ENCODE peak calls at places on chromosomes 3 and 15, in four cellular contexts. One of them, this sample, is unnamed.

GRCh38 chr3:126621171-126621570 is 33.8 kb downstream of the TXNRD3 start:
- DNase-seq in stomach: no peak
- DNase-seq in cardiac fibroblast: peak
- DNase-seq in keratinocyte: no peak
- DNase-seq in this sample: peak

GRCh38 chr3:64440498-64440897 is 215.2 kb upstream of the PRICKLE2 start:
- DNase-seq in keratinocyte: peak
- DNase-seq in stomach: peak
- DNase-seq in cardiac fibroblast: peak
- DNase-seq in this sample: peak

GRCh38 chr3:13021141-13021933 is 51.9 kb downstream of the IQSEC1 start:
- DNase-seq in stomach: peak
- DNase-seq in cardiac fibroblast: peak
- DNase-seq in keratinocyte: no peak
- DNase-seq in this sample: no peak

GRCh38 chr3:163953526-163953925 is 1124.8 kb downstream of the SI start:
- DNase-seq in stomach: no peak
- DNase-seq in cardiac fibroblast: no peak
- DNase-seq in keratinocyte: no peak
- DNase-seq in this sample: no peak

GRCh38 chr3:167852216-167852615 is 116.7 kb downstream of the SERPINI1 start:
- DNase-seq in keratinocyte: no peak
- DNase-seq in stomach: no peak
- DNase-seq in cardiac fibroblast: peak
- DNase-seq in this sample: peak

GRCh38 chr15:60397772-60398445 is at the start of gene ANXA2:
- DNase-seq in cardiac fibroblast: peak
- DNase-seq in stomach: peak
- DNase-seq in keratinocyte: no peak
- DNase-seq in this sample: peak

GRCh38 chr3:149494022-149494758 is 19.7 kb downstream of the TM4SF4 start:
- DNase-seq in keratinocyte: no peak
- DNase-seq in cardiac fibroblast: peak
- DNase-seq in stomach: peak
- DNase-seq in this sample: peak

GRCh38 chr15:76514292-76514691 is 177.7 kb downstream of the ISL2 start:
- DNase-seq in keratinocyte: no peak
- DNase-seq in stomach: no peak
- DNase-seq in cardiac fibroblast: no peak
- DNase-seq in this sample: no peak

GRCh38 chr15:74632601-74633000 is 17.0 kb downstream of the CLK3 start:
- DNase-seq in keratinocyte: no peak
- DNase-seq in stomach: no peak
- DNase-seq in cardiac fibroblast: no peak
- DNase-seq in this sample: no peak

GRCh38 chr15:69854521-69855171 is 243.1 kb downstream of the TLE3 start:
- DNase-seq in cardiac fibroblast: peak
- DNase-seq in stomach: no peak
- DNase-seq in keratinocyte: no peak
- DNase-seq in this sample: peak

GRCh38 chr15:76012021-76012551 is at the start of gene NRG4:
- DNase-seq in keratinocyte: no peak
- DNase-seq in cardiac fibroblast: peak
- DNase-seq in stomach: peak
- DNase-seq in this sample: peak

GRCh38 chr3:113212155-113212844 is 943 bp downstream of the BOC start:
- DNase-seq in stomach: no peak
- DNase-seq in cardiac fibroblast: peak
- DNase-seq in keratinocyte: no peak
- DNase-seq in this sample: peak

GRCh38 chr3:141707741-141708203 is 30.3 kb upstream of the RNF7 start:
- DNase-seq in keratinocyte: no peak
- DNase-seq in stomach: no peak
- DNase-seq in cardiac fibroblast: peak
- DNase-seq in this sample: peak

GRCh38 chr3:36904641-36905040 is 40.2 kb downstream of the TRANK1 start:
- DNase-seq in keratinocyte: no peak
- DNase-seq in cardiac fibroblast: peak
- DNase-seq in stomach: no peak
- DNase-seq in this sample: peak

GRCh38 chr3:183027276-183027675 is 46.9 kb upstream of the DCUN1D1 start:
- DNase-seq in stomach: no peak
- DNase-seq in keratinocyte: no peak
- DNase-seq in cardiac fibroblast: no peak
- DNase-seq in this sample: no peak

GRCh38 chr3:55570361-55570760 is 83.3 kb upstream of the WNT5A start:
- DNase-seq in stomach: no peak
- DNase-seq in keratinocyte: no peak
- DNase-seq in cardiac fibroblast: peak
- DNase-seq in this sample: no peak

GRCh38 chr3:80688814-80689213 is 921.0 kb upstream of the ROBO1 start:
- DNase-seq in stomach: no peak
- DNase-seq in keratinocyte: no peak
- DNase-seq in cardiac fibroblast: peak
- DNase-seq in this sample: no peak

GRCh38 chr3:17030438-17030837 is 145.7 kb downstream of the PLCL2 start:
- DNase-seq in stomach: no peak
- DNase-seq in cardiac fibroblast: no peak
- DNase-seq in keratinocyte: no peak
- DNase-seq in this sample: no peak

GRCh38 chr3:185335799-185336198 is 27.1 kb upstream of the MAP3K13 start:
- DNase-seq in cardiac fibroblast: peak
- DNase-seq in keratinocyte: peak
- DNase-seq in stomach: no peak
- DNase-seq in this sample: peak

GRCh38 chr3:122183521-122183892 is at the start of gene CASR:
- DNase-seq in stomach: no peak
- DNase-seq in cardiac fibroblast: peak
- DNase-seq in keratinocyte: no peak
- DNase-seq in this sample: peak

GRCh38 chr15:20348900-20349773 is 192.5 kb downstream of the GOLGA6L6 start:
- DNase-seq in cardiac fibroblast: no peak
- DNase-seq in keratinocyte: no peak
- DNase-seq in stomach: peak
- DNase-seq in this sample: no peak

GRCh38 chr3:52894756-52895155 is 2.6 kb downstream of the STIMATE start:
- DNase-seq in stomach: no peak
- DNase-seq in cardiac fibroblast: no peak
- DNase-seq in keratinocyte: no peak
- DNase-seq in this sample: no peak

GRCh38 chr3:28850186-28850585 is 430.7 kb upstream of the RBMS3 start:
- DNase-seq in stomach: no peak
- DNase-seq in keratinocyte: no peak
- DNase-seq in cardiac fibroblast: peak
- DNase-seq in this sample: no peak

GRCh38 chr15:58165661-58166060 is 27.5 kb downstream of the AQP9 start:
- DNase-seq in stomach: peak
- DNase-seq in keratinocyte: no peak
- DNase-seq in cardiac fibroblast: peak
- DNase-seq in this sample: peak

GRCh38 chr15:66698318-66698961 is 3.6 kb upstream of the SMAD6 start:
- DNase-seq in cardiac fibroblast: peak
- DNase-seq in keratinocyte: no peak
- DNase-seq in stomach: peak
- DNase-seq in this sample: peak

GRCh38 chr3:143571548-143571947 is 276.7 kb downstream of the SLC9A9 start:
- DNase-seq in cardiac fibroblast: peak
- DNase-seq in keratinocyte: no peak
- DNase-seq in stomach: no peak
- DNase-seq in this sample: peak

GRCh38 chr3:105829229-105829628 is 39.6 kb downstream of the CBLB start:
- DNase-seq in keratinocyte: no peak
- DNase-seq in stomach: no peak
- DNase-seq in cardiac fibroblast: peak
- DNase-seq in this sample: no peak

GRCh38 chr15:93358171-93359036 is 269.4 kb upstream of the RGMA start:
- DNase-seq in cardiac fibroblast: no peak
- DNase-seq in keratinocyte: no peak
- DNase-seq in stomach: no peak
- DNase-seq in this sample: no peak

GRCh38 chr15:45346381-45346780 is 32.0 kb downstream of the GATM start:
- DNase-seq in cardiac fibroblast: no peak
- DNase-seq in keratinocyte: no peak
- DNase-seq in stomach: no peak
- DNase-seq in this sample: no peak

GRCh38 chr15:75640483-75641175 is 605 bp upstream of the IMP3 start:
- DNase-seq in cardiac fibroblast: peak
- DNase-seq in stomach: no peak
- DNase-seq in keratinocyte: no peak
- DNase-seq in this sample: peak

GRCh38 chr3:126849768-126850167 is 133.1 kb upstream of the PLXNA1 start:
- DNase-seq in keratinocyte: no peak
- DNase-seq in cardiac fibroblast: no peak
- DNase-seq in stomach: no peak
- DNase-seq in this sample: no peak

GRCh38 chr15:63382966-63383710 is 1.5 kb upstream of the CA12 start:
- DNase-seq in cardiac fibroblast: peak
- DNase-seq in stomach: no peak
- DNase-seq in keratinocyte: no peak
- DNase-seq in this sample: no peak

GRCh38 chr3:77348244-77348855 is 308.5 kb downstream of the ROBO2 start:
- DNase-seq in keratinocyte: no peak
- DNase-seq in stomach: no peak
- DNase-seq in cardiac fibroblast: peak
- DNase-seq in this sample: peak
- TF ChIP-seq CTCF in keratinocyte: peak
- TF ChIP-seq CTCF in stomach: no peak
- TF ChIP-seq CTCF in cardiac fibroblast: no peak
- TF ChIP-seq CTCF in this sample: peak

GRCh38 chr3:45002139-45002660 is 23.9 kb upstream of the CLEC3B start:
- DNase-seq in cardiac fibroblast: no peak
- DNase-seq in keratinocyte: no peak
- DNase-seq in stomach: no peak
- DNase-seq in this sample: no peak
- H3K4me3 ChIP-seq in cardiac fibroblast: no peak
- H3K4me3 ChIP-seq in keratinocyte: no peak
- H3K4me3 ChIP-seq in stomach: no peak
- H3K4me3 ChIP-seq in this sample: no peak

DNA sequence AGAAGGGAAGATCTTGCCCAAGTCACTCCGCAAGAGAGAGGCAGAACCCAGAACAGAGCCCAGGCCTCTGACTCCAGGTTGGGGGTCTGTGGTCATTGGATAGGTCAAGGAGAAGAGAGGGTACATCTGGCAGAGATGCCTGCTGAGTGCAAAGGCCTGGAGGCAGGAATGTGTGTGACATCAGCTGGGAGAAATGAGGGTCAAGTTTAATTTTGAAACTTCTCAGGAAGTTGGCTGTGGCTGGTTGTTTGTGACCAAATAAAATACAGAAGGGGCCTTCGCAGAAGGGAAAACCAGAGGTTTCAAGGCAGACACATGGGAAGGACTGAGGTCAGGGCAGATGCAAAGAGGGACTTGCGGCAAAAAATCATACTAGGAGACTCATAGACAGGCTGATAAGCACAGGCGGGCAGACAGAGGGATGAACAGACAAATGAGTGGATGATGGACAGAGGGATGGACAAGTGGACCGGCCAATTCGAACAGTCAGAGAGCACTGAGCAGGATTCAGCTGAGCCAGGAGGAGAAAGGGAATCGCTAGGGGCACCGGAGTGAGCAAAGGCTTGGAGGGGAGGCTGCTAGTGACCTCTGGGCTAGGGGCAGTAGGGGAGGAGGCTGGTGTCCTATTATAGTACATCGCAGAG is 28.8 kb upstream of the CACNA2D2 start:
- DNase-seq in keratinocyte: no peak
- DNase-seq in cardiac fibroblast: no peak
- DNase-seq in stomach: no peak
- DNase-seq in this sample: peak
- TF ChIP-seq CTCF in keratinocyte: no peak
- TF ChIP-seq CTCF in cardiac fibroblast: no peak
- TF ChIP-seq CTCF in stomach: no peak
- TF ChIP-seq CTCF in this sample: peak

GRCh38 chr3:123486460-123486859 is 37.6 kb upstream of the ADCY5 start:
- DNase-seq in cardiac fibroblast: no peak
- DNase-seq in keratinocyte: no peak
- DNase-seq in stomach: no peak
- DNase-seq in this sample: no peak

GRCh38 chr3:123485551-123485950 is 36.7 kb upstream of the ADCY5 start:
- DNase-seq in keratinocyte: no peak
- DNase-seq in cardiac fibroblast: no peak
- DNase-seq in stomach: no peak
- DNase-seq in this sample: no peak

GRCh38 chr3:123488641-123489347 is 39.9 kb upstream of the ADCY5 start:
- DNase-seq in cardiac fibroblast: no peak
- DNase-seq in keratinocyte: no peak
- DNase-seq in stomach: no peak
- DNase-seq in this sample: no peak

GRCh38 chr3:123492188-123492587 is 43.3 kb upstream of the ADCY5 start:
- DNase-seq in cardiac fibroblast: no peak
- DNase-seq in keratinocyte: no peak
- DNase-seq in stomach: no peak
- DNase-seq in this sample: no peak

GRCh38 chr3:123489400-123490004 is 40.6 kb upstream of the ADCY5 start:
- DNase-seq in stomach: peak
- DNase-seq in keratinocyte: peak
- DNase-seq in cardiac fibroblast: peak
- DNase-seq in this sample: peak
- H3K4me3 ChIP-seq in stomach: no peak
- H3K4me3 ChIP-seq in keratinocyte: no peak
- H3K4me3 ChIP-seq in cardiac fibroblast: no peak
- H3K4me3 ChIP-seq in this sample: no peak